ENCODE peak calls at places on chromosomes 13 and 19, in nine cellular contexts. One of them, this sample, is unnamed. For H3K4me1, the result is how much of the 10 kb centered on the place peaks cover.

GRCh38 chr19:13920940-13921744 is 15.1 kb downstream of the CC2D1A start:
- DNase-seq in uterus: no peak
- DNase-seq in lower lobe of right lung: no peak
- DNase-seq in fibroblast of lung: peak
- DNase-seq in endodermal cell: peak
- DNase-seq in tibial artery: no peak
- DNase-seq in left ventricle myocardium inferior: no peak
- DNase-seq in PC-3: peak
- DNase-seq in psoas muscle: no peak
- DNase-seq in this sample: no peak

GRCh38 chr19:5903054-5903501 is 512 bp downstream of the NDUFA11 start:
- DNase-seq in left ventricle myocardium inferior: no peak
- DNase-seq in uterus: no peak
- DNase-seq in tibial artery: no peak
- DNase-seq in PC-3: no peak
- DNase-seq in lower lobe of right lung: no peak
- DNase-seq in endodermal cell: no peak
- DNase-seq in psoas muscle: no peak
- DNase-seq in fibroblast of lung: peak
- DNase-seq in this sample: no peak

GRCh38 chr13:37109080-37109678 is 3.7 kb upstream of the CSNK1A1L start:
- DNase-seq in psoas muscle: no peak
- DNase-seq in endodermal cell: no peak
- DNase-seq in left ventricle myocardium inferior: no peak
- DNase-seq in lower lobe of right lung: no peak
- DNase-seq in tibial artery: no peak
- DNase-seq in PC-3: peak
- DNase-seq in uterus: no peak
- DNase-seq in fibroblast of lung: peak
- DNase-seq in this sample: peak

GRCh38 chr13:40026741-40027140 is 371.3 kb downstream of the COG6 start:
- DNase-seq in lower lobe of right lung: no peak
- DNase-seq in tibial artery: no peak
- DNase-seq in fibroblast of lung: no peak
- DNase-seq in psoas muscle: no peak
- DNase-seq in endodermal cell: no peak
- DNase-seq in PC-3: no peak
- DNase-seq in uterus: no peak
- DNase-seq in left ventricle myocardium inferior: no peak
- DNase-seq in this sample: no peak

GRCh38 chr19:35585844-35586243 is at the start of gene PMIS2:
- DNase-seq in psoas muscle: no peak
- DNase-seq in PC-3: no peak
- DNase-seq in uterus: no peak
- DNase-seq in tibial artery: no peak
- DNase-seq in fibroblast of lung: no peak
- DNase-seq in endodermal cell: peak
- DNase-seq in lower lobe of right lung: no peak
- DNase-seq in left ventricle myocardium inferior: no peak
- DNase-seq in this sample: no peak

GRCh38 chr13:68736961-68737360 is 1370.7 kb upstream of the ATXN8OS start:
- DNase-seq in lower lobe of right lung: no peak
- DNase-seq in uterus: no peak
- DNase-seq in psoas muscle: no peak
- DNase-seq in tibial artery: no peak
- DNase-seq in left ventricle myocardium inferior: no peak
- DNase-seq in PC-3: peak
- DNase-seq in endodermal cell: no peak
- DNase-seq in fibroblast of lung: no peak
- DNase-seq in this sample: no peak

GRCh38 chr13:75372517-75372916 is 109.5 kb downstream of the TBC1D4 start:
- DNase-seq in lower lobe of right lung: no peak
- DNase-seq in PC-3: peak
- DNase-seq in psoas muscle: no peak
- DNase-seq in tibial artery: no peak
- DNase-seq in uterus: no peak
- DNase-seq in fibroblast of lung: peak
- DNase-seq in endodermal cell: no peak
- DNase-seq in left ventricle myocardium inferior: no peak
- DNase-seq in this sample: no peak

GRCh38 chr19:55157064-55157908 is at the start of gene TNNI3:
- DNase-seq in lower lobe of right lung: no peak
- DNase-seq in fibroblast of lung: no peak
- DNase-seq in left ventricle myocardium inferior: peak
- DNase-seq in uterus: no peak
- DNase-seq in psoas muscle: no peak
- DNase-seq in tibial artery: no peak
- DNase-seq in PC-3: no peak
- DNase-seq in endodermal cell: no peak
- DNase-seq in this sample: no peak

GRCh38 chr19:55209430-55210119 is at the start of gene PTPRH:
- DNase-seq in PC-3: peak
- DNase-seq in psoas muscle: no peak
- DNase-seq in left ventricle myocardium inferior: no peak
- DNase-seq in lower lobe of right lung: no peak
- DNase-seq in uterus: no peak
- DNase-seq in fibroblast of lung: no peak
- DNase-seq in endodermal cell: no peak
- DNase-seq in tibial artery: no peak
- DNase-seq in this sample: no peak

GRCh38 chr13:53066411-53066810 is 37.8 kb downstream of the OLFM4 start:
- DNase-seq in tibial artery: no peak
- DNase-seq in endodermal cell: no peak
- DNase-seq in psoas muscle: no peak
- DNase-seq in uterus: no peak
- DNase-seq in fibroblast of lung: no peak
- DNase-seq in PC-3: no peak
- DNase-seq in lower lobe of right lung: no peak
- DNase-seq in left ventricle myocardium inferior: no peak
- DNase-seq in this sample: no peak

GRCh38 chr13:29858231-29858630 is 7.8 kb upstream of the UBL3 start:
- DNase-seq in psoas muscle: no peak
- DNase-seq in fibroblast of lung: no peak
- DNase-seq in uterus: no peak
- DNase-seq in left ventricle myocardium inferior: no peak
- DNase-seq in tibial artery: no peak
- DNase-seq in PC-3: no peak
- DNase-seq in lower lobe of right lung: no peak
- DNase-seq in endodermal cell: no peak
- DNase-seq in this sample: no peak

DNA sequence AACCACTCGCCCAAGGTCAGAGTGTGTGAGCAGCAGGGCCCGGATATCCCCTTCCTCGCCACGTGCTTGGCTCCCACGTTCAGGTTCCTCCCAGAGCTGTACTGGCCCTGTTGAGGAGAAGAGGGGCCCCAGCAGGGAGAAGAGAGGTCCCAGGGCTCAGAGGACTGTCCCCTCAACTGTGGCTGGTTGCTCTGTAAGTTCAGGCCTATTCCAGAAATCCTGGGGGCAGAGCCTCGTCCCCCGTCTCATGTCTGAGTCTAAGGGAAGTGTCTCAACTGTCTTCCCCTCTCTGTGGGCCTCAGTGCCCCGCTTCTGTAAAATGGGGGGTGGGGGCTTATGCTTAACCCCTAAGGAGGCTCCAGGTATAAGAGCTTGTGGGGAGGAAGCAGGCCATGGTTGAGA is 3.9 kb downstream of the PPP5C start:
- DNase-seq in PC-3: no peak
- DNase-seq in left ventricle myocardium inferior: no peak
- DNase-seq in lower lobe of right lung: no peak
- DNase-seq in uterus: no peak
- DNase-seq in psoas muscle: no peak
- DNase-seq in fibroblast of lung: no peak
- DNase-seq in tibial artery: no peak
- DNase-seq in endodermal cell: no peak
- DNase-seq in this sample: no peak
- H3K4me1 ChIP-seq in PC-3: under half
- H3K4me1 ChIP-seq in left ventricle myocardium inferior: half or more
- H3K4me1 ChIP-seq in lower lobe of right lung: half or more
- H3K4me1 ChIP-seq in uterus: under half
- H3K4me1 ChIP-seq in psoas muscle: under half
- H3K4me1 ChIP-seq in fibroblast of lung: under half
- H3K4me1 ChIP-seq in tibial artery: half or more
- H3K4me1 ChIP-seq in endodermal cell: under half
- H3K4me1 ChIP-seq in this sample: under half

GRCh38 chr19:1269478-1270167 is 491 bp downstream of the CIRBP start:
- DNase-seq in tibial artery: peak
- DNase-seq in fibroblast of lung: peak
- DNase-seq in lower lobe of right lung: peak
- DNase-seq in uterus: peak
- DNase-seq in psoas muscle: peak
- DNase-seq in left ventricle myocardium inferior: peak
- DNase-seq in endodermal cell: peak
- DNase-seq in PC-3: peak
- DNase-seq in this sample: peak
- TF ChIP-seq CTCF in tibial artery: no peak
- TF ChIP-seq CTCF in fibroblast of lung: no peak
- TF ChIP-seq CTCF in lower lobe of right lung: no peak
- TF ChIP-seq CTCF in uterus: no peak
- TF ChIP-seq CTCF in psoas muscle: no peak
- TF ChIP-seq CTCF in left ventricle myocardium inferior: no peak
- TF ChIP-seq CTCF in endodermal cell: no peak
- TF ChIP-seq CTCF in PC-3: no peak
- TF ChIP-seq CTCF in this sample: peak

GRCh38 chr19:10116866-10117616 is 2.7 kb downstream of the EIF3G start:
- DNase-seq in fibroblast of lung: no peak
- DNase-seq in uterus: no peak
- DNase-seq in tibial artery: no peak
- DNase-seq in endodermal cell: no peak
- DNase-seq in psoas muscle: no peak
- DNase-seq in left ventricle myocardium inferior: no peak
- DNase-seq in PC-3: no peak
- DNase-seq in lower lobe of right lung: no peak
- DNase-seq in this sample: no peak

GRCh38 chr19:10114651-10115391 is 3.3 kb downstream of the P2RY11 start:
- DNase-seq in endodermal cell: peak
- DNase-seq in uterus: no peak
- DNase-seq in psoas muscle: no peak
- DNase-seq in PC-3: peak
- DNase-seq in lower lobe of right lung: peak
- DNase-seq in left ventricle myocardium inferior: no peak
- DNase-seq in fibroblast of lung: no peak
- DNase-seq in tibial artery: no peak
- DNase-seq in this sample: no peak

GRCh38 chr19:10113964-10114650 is 2.6 kb downstream of the P2RY11 start:
- DNase-seq in lower lobe of right lung: no peak
- DNase-seq in PC-3: peak
- DNase-seq in endodermal cell: peak
- DNase-seq in fibroblast of lung: no peak
- DNase-seq in psoas muscle: no peak
- DNase-seq in left ventricle myocardium inferior: no peak
- DNase-seq in tibial artery: no peak
- DNase-seq in uterus: no peak
- DNase-seq in this sample: no peak

GRCh38 chr19:10115392-10116084 is 4.0 kb downstream of the P2RY11 start:
- DNase-seq in uterus: no peak
- DNase-seq in fibroblast of lung: no peak
- DNase-seq in left ventricle myocardium inferior: no peak
- DNase-seq in psoas muscle: no peak
- DNase-seq in PC-3: peak
- DNase-seq in lower lobe of right lung: peak
- DNase-seq in endodermal cell: peak
- DNase-seq in tibial artery: no peak
- DNase-seq in this sample: no peak

DNA sequence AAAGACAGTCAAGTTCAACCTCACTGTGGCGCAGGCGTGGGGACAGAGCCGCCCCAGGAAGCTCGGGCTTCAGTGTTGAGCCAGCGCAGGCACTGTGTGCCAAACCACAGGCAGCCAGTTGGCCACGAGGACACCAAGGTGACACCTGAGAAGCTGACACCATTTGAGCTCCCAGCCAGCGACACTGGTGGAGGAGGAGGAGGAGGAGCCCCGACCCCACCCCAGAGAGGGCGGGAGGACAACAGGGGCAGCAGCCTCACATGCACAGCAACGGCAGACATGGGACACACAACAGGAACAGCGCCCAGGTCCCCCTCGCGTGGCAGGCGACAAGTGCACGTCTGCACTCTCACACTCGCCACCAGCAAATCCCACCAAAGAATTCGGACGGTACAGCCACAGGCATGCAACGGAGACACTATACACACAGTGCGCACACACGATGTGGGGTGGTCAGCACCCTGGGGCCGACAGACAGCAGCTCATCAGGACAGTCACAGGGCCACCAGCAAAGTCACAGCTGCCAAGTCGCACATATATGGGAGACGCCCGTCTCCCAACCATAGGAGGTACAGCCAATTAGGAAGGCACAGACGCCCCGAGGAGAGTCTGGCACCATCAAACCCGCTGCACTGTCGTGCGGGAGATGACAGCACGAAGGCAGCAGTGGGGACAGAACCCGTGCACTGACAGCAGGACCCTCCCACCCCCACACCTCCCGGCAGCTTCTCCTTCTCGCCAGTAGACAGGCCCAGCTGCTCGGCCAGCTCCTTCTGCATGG is 3.4 kb downstream of the EIF3G start:
- DNase-seq in endodermal cell: no peak
- DNase-seq in lower lobe of right lung: peak
- DNase-seq in PC-3: peak
- DNase-seq in uterus: no peak
- DNase-seq in left ventricle myocardium inferior: no peak
- DNase-seq in fibroblast of lung: no peak
- DNase-seq in tibial artery: no peak
- DNase-seq in psoas muscle: peak
- DNase-seq in this sample: no peak
- H3K4me1 ChIP-seq in endodermal cell: under half
- H3K4me1 ChIP-seq in lower lobe of right lung: under half
- H3K4me1 ChIP-seq in PC-3: under half
- H3K4me1 ChIP-seq in uterus: under half
- H3K4me1 ChIP-seq in left ventricle myocardium inferior: under half
- H3K4me1 ChIP-seq in fibroblast of lung: under half
- H3K4me1 ChIP-seq in tibial artery: under half
- H3K4me1 ChIP-seq in psoas muscle: under half
- H3K4me1 ChIP-seq in this sample: under half

DNA sequence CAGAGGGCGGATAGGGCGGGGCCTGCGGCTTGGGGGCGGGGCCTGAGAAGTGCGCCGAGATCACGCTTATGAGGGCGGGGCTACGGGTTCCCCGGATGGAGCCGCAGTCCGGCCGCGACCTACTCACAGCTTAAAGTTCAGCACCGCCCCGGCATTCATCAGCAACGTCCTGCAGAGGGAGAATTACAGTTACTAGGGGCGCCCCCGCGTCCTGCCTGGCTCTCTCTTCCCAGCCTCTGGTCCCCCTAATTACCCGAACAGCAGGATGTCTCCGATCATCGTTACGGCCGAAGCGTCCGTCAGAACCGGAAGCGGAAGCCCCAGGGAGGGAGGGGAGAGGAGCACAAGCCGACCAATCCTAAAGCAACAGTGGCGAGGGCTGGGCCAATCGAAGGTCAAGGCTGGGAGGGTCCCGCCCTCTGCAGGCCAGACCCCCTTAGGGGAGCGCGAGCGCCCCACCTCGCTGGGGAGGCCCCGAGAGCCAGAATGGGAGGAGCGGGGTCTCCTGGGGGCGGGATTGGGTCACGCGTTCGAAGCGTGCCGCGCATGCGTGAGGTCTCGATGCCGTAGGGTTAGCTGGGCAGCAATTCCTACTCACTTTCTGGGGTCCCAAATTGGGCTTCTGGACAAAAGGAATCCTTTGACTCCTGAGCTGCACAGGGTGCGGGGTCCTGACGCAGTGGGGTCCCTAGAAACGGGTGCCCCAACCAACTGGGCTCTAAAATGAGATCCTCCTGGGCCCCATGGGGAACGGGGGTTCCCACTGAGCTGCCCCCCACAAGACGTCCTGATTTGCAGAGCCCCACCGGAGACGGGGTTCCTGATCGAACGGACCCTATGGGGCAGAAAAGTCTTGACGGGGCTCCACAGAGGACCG is at the start of gene SMIM7:
- DNase-seq in fibroblast of lung: peak
- DNase-seq in PC-3: peak
- DNase-seq in tibial artery: peak
- DNase-seq in uterus: peak
- DNase-seq in lower lobe of right lung: peak
- DNase-seq in endodermal cell: peak
- DNase-seq in psoas muscle: peak
- DNase-seq in left ventricle myocardium inferior: peak
- DNase-seq in this sample: peak
- TF ChIP-seq CTCF in fibroblast of lung: no peak
- TF ChIP-seq CTCF in PC-3: no peak
- TF ChIP-seq CTCF in tibial artery: no peak
- TF ChIP-seq CTCF in uterus: no peak
- TF ChIP-seq CTCF in lower lobe of right lung: peak
- TF ChIP-seq CTCF in endodermal cell: no peak
- TF ChIP-seq CTCF in psoas muscle: peak
- TF ChIP-seq CTCF in left ventricle myocardium inferior: no peak
- TF ChIP-seq CTCF in this sample: peak

This sample was measured in foreskin keratinocyte.